ENCODE peak calls at places on chromosome 16, in four cellular contexts. Y, Q, V and N are unnamed samples.

GRCh38 chr16:88768041-88768876 is 16.8 kb downstream of the PIEZO1 start:
- DNase-seq in Q (peak), V (no peak), Y (peak), N (no peak)

GRCh38 chr16:23765933-23766332 is 11.1 kb downstream of the CHP2 start:
- DNase-seq in Q (no peak), Y (no peak), V (no peak), N (no peak)

GRCh38 chr16:26177438-26177837 is 485.7 kb downstream of the HS3ST4 start:
- DNase-seq in V (no peak), Y (no peak), Q (no peak), N (no peak)

GRCh38 chr16:86215233-86215978 is 294.9 kb upstream of the FOXF1 start:
- DNase-seq in V (no peak), Q (no peak), Y (no peak), N (no peak)

GRCh38 chr16:86730597-86730996 is 152.2 kb downstream of the FOXL1 start:
- DNase-seq in Q (no peak), V (no peak), Y (no peak), N (no peak)

GRCh38 chr16:85718682-85719081 is 29.9 kb upstream of the GINS2 start:
- DNase-seq in V (no peak), Q (peak), Y (no peak), N (peak)

GRCh38 chr16:71894229-71894920 is 956 bp upstream of the IST1 start:
- DNase-seq in Y (peak), Q (peak), V (no peak), N (peak)

GRCh38 chr16:397135-397661 is at the start of gene NME4:
- DNase-seq in V (peak), Q (peak), Y (peak), N (peak)

GRCh38 chr16:81657731-81658130 is 121.4 kb upstream of the PLCG2 start:
- DNase-seq in Q (no peak), Y (no peak), V (no peak), N (no peak)

GRCh38 chr16:89019511-89019910 is 42.5 kb upstream of the CBFA2T3 start:
- DNase-seq in V (no peak), Y (no peak), Q (no peak), N (no peak)

GRCh38 chr16:4850211-4850610 is 2.9 kb downstream of the UBN1 start:
- DNase-seq in Q (no peak), V (no peak), Y (no peak), N (no peak)

GRCh38 chr16:13064821-13065220 is 163.4 kb downstream of the SHISA9 start:
- DNase-seq in V (no peak), Y (no peak), Q (no peak), N (no peak)

GRCh38 chr16:84982434-84982833 is 28.9 kb downstream of the ZDHHC7 start:
- DNase-seq in V (no peak), Q (no peak), Y (peak), N (no peak)

GRCh38 chr16:74577882-74578366 is 29.0 kb downstream of the GLG1 start:
- DNase-seq in Y (no peak), V (no peak), Q (no peak), N (peak)

GRCh38 chr16:74575805-74576643 is 30.9 kb downstream of the GLG1 start:
- DNase-seq in Y (no peak), V (no peak), Q (no peak), N (no peak)

GRCh38 chr16:74573622-74574021 is 33.3 kb downstream of the GLG1 start:
- DNase-seq in Q (peak), V (no peak), Y (no peak), N (no peak)

GRCh38 chr16:74574146-74574545 is 32.8 kb downstream of the GLG1 start:
- DNase-seq in Y (no peak), V (no peak), Q (no peak), N (no peak)

DNA sequence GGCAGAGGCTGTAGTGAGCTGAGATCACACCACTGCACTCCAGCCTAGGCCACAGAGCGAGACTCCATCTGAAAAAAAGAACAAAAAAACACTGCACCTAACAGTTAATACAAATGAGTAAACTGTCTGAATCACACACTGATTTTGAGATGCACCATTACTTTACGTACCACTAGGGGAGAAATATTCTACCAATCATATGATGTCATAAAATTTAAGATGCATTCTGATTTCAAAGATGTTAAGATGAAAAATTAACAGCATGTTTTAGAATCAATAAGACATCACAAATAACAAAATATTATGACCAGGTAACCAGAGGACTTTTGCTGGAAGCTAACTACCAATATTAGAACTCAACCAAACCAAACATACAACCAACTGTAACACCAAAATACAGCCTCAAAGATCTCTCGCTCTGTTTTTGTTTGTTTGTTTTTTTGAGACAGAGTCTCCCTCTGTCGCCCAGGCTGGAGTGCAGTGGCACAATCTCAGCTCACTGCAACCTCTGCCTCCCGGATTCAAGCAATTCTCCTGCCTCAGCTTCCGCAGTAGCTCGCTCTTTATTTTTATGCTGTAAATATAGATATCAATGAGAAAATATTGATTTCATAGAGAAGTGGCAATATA is 31.6 kb downstream of the GLG1 start:
- DNase-seq in V (no peak), Q (no peak), Y (no peak), N (no peak)
- TF ChIP-seq CTCF in V (no peak), Q (no peak), Y (no peak), N (no peak)

DNA sequence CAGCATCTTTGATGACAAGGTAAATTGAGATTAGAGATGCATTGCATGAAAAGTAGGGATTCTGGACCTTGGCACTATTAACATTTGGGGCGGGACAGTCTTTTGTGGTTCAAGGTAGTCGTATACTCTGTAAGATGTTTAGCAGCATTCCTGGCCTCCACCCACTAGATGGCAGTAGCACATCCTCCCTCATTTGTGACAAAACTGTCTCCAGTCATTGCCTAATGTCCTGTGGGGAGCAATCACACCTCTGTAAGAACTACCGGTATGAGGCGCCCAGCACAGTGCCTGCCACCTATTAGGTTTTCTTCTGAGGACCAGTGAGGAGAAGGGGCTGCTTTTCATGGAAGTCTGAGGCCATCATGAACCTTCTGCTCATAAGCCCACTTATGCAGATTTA is 180.8 kb downstream of the RBFOX1 start:
- DNase-seq in Y (no peak), V (no peak), Q (peak), N (peak)
- TF ChIP-seq CTCF in Y (peak), V (peak), Q (peak), N (peak)

DNA sequence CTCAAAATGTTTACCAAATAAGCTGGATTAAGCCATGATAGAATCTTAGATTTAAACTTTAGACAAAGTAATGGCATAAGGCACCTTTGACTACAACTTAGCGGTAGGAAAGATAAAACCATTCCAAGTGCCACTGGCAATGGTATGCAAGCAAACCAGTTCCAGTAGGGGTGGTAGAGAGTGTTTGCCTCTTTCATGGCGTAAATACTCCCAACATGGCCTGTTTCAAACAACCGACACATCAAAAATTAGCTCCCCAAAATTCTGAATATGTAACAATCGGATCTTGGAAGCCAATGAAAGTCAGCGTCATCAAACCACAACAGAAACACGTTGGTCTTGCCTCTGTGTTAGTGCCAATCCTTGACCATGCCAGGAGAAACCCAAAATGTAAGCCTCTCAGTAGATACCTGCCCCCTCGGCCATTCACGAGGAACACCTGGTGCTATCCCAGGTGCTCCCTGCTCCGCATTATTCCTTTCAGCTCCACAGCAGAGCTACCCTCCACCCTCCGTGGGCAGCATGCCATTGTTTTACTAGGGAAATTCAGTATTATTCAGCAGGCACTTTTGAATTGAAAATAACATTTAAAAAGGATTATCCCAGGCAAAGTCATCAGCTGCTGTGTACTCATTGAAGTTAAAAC is 307.8 kb upstream of the CDH11 start:
- DNase-seq in Q (no peak), Y (no peak), V (no peak), N (no peak)
- TF ChIP-seq CTCF in Q (no peak), Y (no peak), V (no peak), N (no peak)

DNA sequence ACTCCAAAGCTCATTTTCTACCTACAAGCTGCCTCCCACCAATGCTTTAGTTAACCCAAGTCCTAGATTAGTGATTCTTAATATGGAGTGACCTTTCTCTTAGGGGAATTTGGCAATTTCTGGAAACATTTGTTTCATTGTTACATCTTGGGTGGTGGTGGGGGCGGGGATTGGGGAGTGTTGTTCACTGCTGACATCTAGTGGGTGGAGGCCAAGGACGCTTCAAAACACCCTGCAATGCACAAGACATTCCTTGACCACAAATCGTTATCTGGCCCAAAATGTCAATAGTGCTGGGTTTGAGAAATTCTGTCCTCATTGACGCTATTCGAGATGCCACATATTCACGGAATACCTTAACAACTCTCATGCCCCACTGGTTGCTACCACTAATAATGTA is 282.9 kb downstream of the RBFOX1 start:
- DNase-seq in V (no peak), Q (no peak), Y (no peak), N (no peak)
- TF ChIP-seq CTCF in V (no peak), Q (no peak), Y (no peak), N (no peak)